ENCODE peak calls at places on chromosomes 5 and 9, in six cellular contexts. N, H, C, Q, A and U are unnamed samples.

GRCh38 chr9:136255166-136255538 is 9.5 kb upstream of the QSOX2 start:
- DNase-seq in C (peak; percentile 55), Q (peak; percentile 22), N (peak; percentile 79), A (no peak), H (peak; percentile 23), U (no peak)

GRCh38 chr9:94805585-94805984 is 79.1 kb downstream of the AOPEP start:
- DNase-seq in C (peak; percentile 93), A (peak; percentile 94), H (peak; percentile 87), N (peak; percentile 85), Q (no peak), U (no peak)

GRCh38 chr9:100505564-100506159 is 32.7 kb downstream of the TMEFF1 start:
- DNase-seq in H (peak; percentile 33), C (peak; percentile 78), N (peak; percentile 45), A (no peak), Q (no peak), U (no peak)

GRCh38 chr5:95940758-95941682 is 20.6 kb downstream of the ELL2 start:
- DNase-seq in Q (no peak), H (no peak), N (no peak), A (no peak), C (no peak), U (no peak)

GRCh38 chr5:108642170-108642906 is 105.4 kb upstream of the FER start:
- DNase-seq in H (peak; percentile 65), N (peak; percentile 73), Q (no peak), C (peak; percentile 83), A (peak; percentile 31), U (no peak)

GRCh38 chr5:56983593-56984361 is 31.9 kb upstream of the MIER3 start:
- DNase-seq in C (no peak), H (no peak), A (no peak), Q (no peak), N (no peak), U (no peak)

GRCh38 chr5:93735378-93735777 is 6.0 kb downstream of the POU5F2 start:
- DNase-seq in N (peak; percentile 80), C (peak; percentile 10), Q (no peak), A (no peak), H (peak; percentile 61), U (no peak)

GRCh38 chr9:100409176-100409556 is 17.8 kb upstream of the MSANTD3 start:
- DNase-seq in N (no peak), C (no peak), A (no peak), Q (no peak), H (no peak), U (no peak)

GRCh38 chr9:88746744-88747398 is 211.9 kb downstream of the NXNL2 start:
- DNase-seq in Q (no peak), H (no peak), N (no peak), A (no peak), C (no peak), U (no peak)

GRCh38 chr9:121676916-121677315 is 25.5 kb downstream of the DAB2IP start:
- DNase-seq in H (no peak), N (no peak), Q (no peak), A (no peak), C (no peak), U (no peak)

GRCh38 chr9:126862461-126862830 is 2.0 kb downstream of the ZBTB34 start:
- DNase-seq in Q (no peak), C (no peak), H (no peak), N (no peak), A (no peak), U (no peak)

GRCh38 chr9:72442212-72442607 is 77.2 kb upstream of the ZFAND5 start:
- DNase-seq in C (peak; percentile 72), A (peak; percentile 70), H (peak; percentile 81), Q (no peak), N (peak; percentile 77), U (no peak)

GRCh38 chr5:179143446-179143845 is 83.3 kb downstream of the ZNF354C start:
- DNase-seq in A (no peak), H (no peak), C (no peak), Q (no peak), N (peak; percentile 81), U (no peak)

GRCh38 chr5:159802661-159803060 is 113.6 kb upstream of the ADRA1B start:
- DNase-seq in C (no peak), H (no peak), N (no peak), A (no peak), Q (no peak), U (no peak)
- TF ChIP-seq CTCF in C (no peak), H (no peak), N (no peak), A (no peak), Q (no peak), U (no peak)

GRCh38 chr5:124513216-124513615 is 233.2 kb downstream of the ZNF608 start:
- DNase-seq in C (no peak), Q (no peak), A (no peak), H (no peak), N (peak; percentile 50), U (no peak)
- TF ChIP-seq CTCF in C (no peak), Q (no peak), A (no peak), H (no peak), N (no peak), U (no peak)

GRCh38 chr5:19564036-19564435 is 424.0 kb downstream of the CDH18 start:
- DNase-seq in C (no peak), H (peak; percentile 9), A (no peak), N (no peak), Q (no peak), U (no peak)

GRCh38 chr5:19568004-19568403 is 420.0 kb downstream of the CDH18 start:
- DNase-seq in N (no peak), C (no peak), A (no peak), H (no peak), Q (no peak), U (no peak)
- TF ChIP-seq CTCF in N (no peak), C (no peak), A (no peak), H (no peak), Q (no peak), U (no peak)

DNA sequence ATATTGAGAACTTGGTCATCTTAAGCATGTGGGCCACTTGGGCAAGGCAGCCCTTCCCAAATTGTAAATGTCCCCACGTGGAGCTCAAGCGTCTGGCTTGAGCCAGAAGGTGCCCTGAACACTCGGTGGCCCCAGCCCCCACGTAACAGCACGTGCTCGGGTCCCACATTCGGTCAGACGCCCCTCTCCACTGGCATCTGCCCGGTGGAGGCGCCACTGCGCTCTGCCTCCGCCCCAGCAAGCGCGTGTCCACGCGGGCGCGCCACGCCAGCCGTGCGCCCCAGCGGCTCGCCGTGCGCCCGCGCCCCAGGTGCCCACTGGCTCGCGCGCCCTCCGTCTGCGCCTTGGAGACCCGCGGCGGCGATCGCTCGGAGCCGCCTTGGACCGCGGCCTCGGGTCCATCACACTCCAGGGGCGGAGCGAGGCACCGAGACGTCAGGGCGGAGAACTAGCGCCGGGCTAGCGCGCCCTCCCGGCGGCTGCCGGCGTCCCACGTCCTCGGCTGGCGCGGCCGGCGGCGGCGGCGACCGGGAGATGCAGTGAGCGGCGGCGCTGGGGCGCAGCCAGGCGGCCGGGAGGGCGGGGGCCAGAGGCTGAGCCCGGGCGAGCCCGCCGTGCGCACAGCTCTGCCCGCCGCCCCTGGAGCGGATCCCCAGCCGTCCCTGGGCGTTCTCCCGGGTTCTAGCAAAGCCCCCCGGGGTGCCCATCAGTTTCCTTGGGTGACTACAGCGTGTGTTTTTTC is at the start of gene PALM2AKAP2:
- DNase-seq in N (peak; percentile 54), A (no peak), Q (peak; percentile 80), H (peak; percentile 58), C (peak; percentile 60), U (peak; percentile 82)
- TF ChIP-seq CTCF in N (no peak), A (no peak), Q (no peak), H (peak; percentile 39), C (peak; percentile 3), U (peak; percentile 52)

GRCh38 chr5:114358329-114358728 is 3.5 kb upstream of the KCNN2 start:
- DNase-seq in C (no peak), Q (no peak), N (no peak), A (no peak), H (no peak), U (no peak)
- TF ChIP-seq CTCF in C (peak; percentile 11), Q (no peak), N (no peak), A (no peak), H (no peak), U (peak; percentile 58)

GRCh38 chr5:173497685-173498084 is 118.8 kb downstream of the BOD1 start:
- DNase-seq in H (no peak), C (no peak), N (no peak), Q (peak; percentile 71), A (no peak), U (no peak)

GRCh38 chr5:173496883-173497255 is 119.6 kb downstream of the BOD1 start:
- DNase-seq in N (no peak), A (no peak), C (no peak), H (no peak), Q (no peak), U (no peak)

GRCh38 chr5:173495225-173495904 is 121.1 kb downstream of the BOD1 start:
- DNase-seq in A (no peak), H (no peak), Q (no peak), N (peak; percentile 49), C (no peak), U (no peak)

GRCh38 chr5:173494446-173494845 is 122.0 kb downstream of the BOD1 start:
- DNase-seq in C (no peak), H (no peak), N (no peak), Q (no peak), A (no peak), U (no peak)

GRCh38 chr5:173496129-173496882 is 120.1 kb downstream of the BOD1 start:
- DNase-seq in A (no peak), N (no peak), Q (no peak), H (no peak), C (no peak), U (peak; percentile 32)
- TF ChIP-seq CTCF in A (no peak), N (peak; percentile 7), Q (no peak), H (no peak), C (no peak), U (peak; percentile 30)

GRCh38 chr5:159536626-159537025 is 206.3 kb upstream of the IL12B start:
- DNase-seq in Q (no peak), N (no peak), H (no peak), C (no peak), A (no peak), U (no peak)

GRCh38 chr5:159527546-159527945 is 197.3 kb upstream of the IL12B start:
- DNase-seq in H (no peak), N (no peak), A (no peak), Q (no peak), C (no peak), U (no peak)

GRCh38 chr5:159533197-159533596 is 202.9 kb upstream of the IL12B start:
- DNase-seq in N (no peak), H (peak; percentile 67), C (no peak), Q (no peak), A (no peak), U (no peak)

GRCh38 chr5:159536166-159536565 is 205.9 kb upstream of the IL12B start:
- DNase-seq in A (no peak), Q (no peak), N (no peak), H (no peak), C (no peak), U (no peak)

GRCh38 chr5:159531554-159532105 is 201.3 kb upstream of the IL12B start:
- DNase-seq in H (no peak), C (no peak), A (no peak), N (no peak), Q (no peak), U (no peak)
- TF ChIP-seq CTCF in H (peak; percentile 28), C (peak; percentile 38), A (peak; percentile 19), N (peak; percentile 34), Q (no peak), U (peak; percentile 37)

DNA sequence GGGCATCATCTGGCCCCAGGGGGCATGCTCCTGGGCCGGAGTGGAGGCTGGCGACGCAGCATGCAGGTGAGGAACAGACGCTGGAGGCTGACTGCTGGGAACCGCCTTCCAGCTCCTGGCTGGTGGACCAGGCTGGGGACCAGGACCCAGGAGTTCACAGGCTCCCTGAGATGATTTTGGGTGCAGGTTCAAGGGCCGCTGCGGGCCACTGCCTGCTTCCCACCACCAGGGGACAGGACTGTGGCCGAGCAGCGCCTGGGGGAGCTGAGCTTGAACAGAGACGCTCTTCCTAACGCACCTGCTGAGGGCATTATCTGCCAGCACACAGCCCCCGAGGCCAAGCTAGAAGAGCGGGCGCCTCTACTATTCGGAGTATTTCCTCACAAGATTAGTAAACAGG is 132.1 kb upstream of the RAPGEF1 start:
- DNase-seq in C (no peak), Q (peak; percentile 68), A (no peak), N (no peak), H (no peak), U (no peak)
- TF ChIP-seq CTCF in C (peak; percentile 9), Q (no peak), A (peak; percentile 32), N (peak; percentile 11), H (peak; percentile 35), U (peak; percentile 57)